ENCODE peak calls at places on chromosome 21, in ten cellular contexts. Z is T-helper 2 cell; P is ecto neural progenitor cell; O is mesendoderm; Q is NCI-H446; X is EL; C is activated naive CD4-positive, alpha-beta T cell; Y is EH; F is cardiac muscle cell; A is HAP-1. T is an unnamed sample.

GRCh38 chr21:29638138-29638537 is 301.7 kb downstream of the GRIK1 start:
- DNase-seq in Y (no peak), Z (no peak), P (no peak), X (no peak), O (no peak), F (no peak), Q (no peak), C (no peak), A (no peak), T (no peak)

GRCh38 chr21:16620921-16621320 is 891.1 kb downstream of the USP25 start:
- DNase-seq in C (no peak), P (no peak), A (no peak), X (no peak), Z (no peak), Q (no peak), O (no peak), F (no peak), Y (no peak), T (no peak)

GRCh38 chr21:43712268-43712942 is 6.5 kb upstream of the PDXK start:
- DNase-seq in Y (peak; percentile 81), Z (no peak), X (peak; percentile 78), Q (no peak), O (peak; percentile 79), P (no peak), F (no peak), A (no peak), C (no peak), T (no peak)

GRCh38 chr21:45303111-45303615 is 15.5 kb upstream of the POFUT2 start:
- DNase-seq in A (no peak), O (no peak), F (no peak), X (no peak), P (no peak), Z (no peak), Q (no peak), Y (no peak), C (no peak), T (no peak)

GRCh38 chr21:45536301-45537081 is 5.7 kb downstream of the SLC19A1 start:
- DNase-seq in X (no peak), Z (no peak), O (no peak), C (no peak), A (no peak), Q (no peak), P (peak; percentile 80), F (no peak), Y (no peak), T (no peak)

GRCh38 chr21:33789697-33790096 is 125.9 kb downstream of the ATP5PO start:
- DNase-seq in P (no peak), A (no peak), O (no peak), Z (no peak), X (no peak), Y (peak; percentile 28), C (no peak), F (peak; percentile 64), Q (peak; percentile 74), T (peak; percentile 36)

GRCh38 chr21:45309541-45310381 is 22.1 kb upstream of the POFUT2 start:
- DNase-seq in A (no peak), Z (no peak), P (no peak), Y (no peak), X (no peak), O (no peak), F (no peak), C (no peak), Q (no peak), T (peak; percentile 76)

GRCh38 chr21:44487831-44488230 is 32.5 kb downstream of the LRRC3 start:
- DNase-seq in Z (peak; percentile 49), F (no peak), A (peak; percentile 25), C (peak; percentile 30), Y (peak; percentile 5), P (no peak), Q (no peak), O (peak; percentile 72), X (peak; percentile 17), T (peak; percentile 62)

GRCh38 chr21:28769683-28770082 is 223.0 kb downstream of the LTN1 start:
- DNase-seq in X (peak; percentile 32), F (no peak), A (no peak), P (no peak), C (no peak), Z (peak; percentile 28), Q (no peak), O (no peak), Y (peak; percentile 80), T (no peak)

GRCh38 chr21:33189845-33190244 is 39.9 kb upstream of the IFNAR2 start:
- DNase-seq in X (no peak), O (no peak), A (no peak), F (no peak), P (no peak), Q (no peak), Z (no peak), C (no peak), Y (no peak), T (no peak)

GRCh38 chr21:39715804-39716397 is 29.1 kb upstream of the IGSF5 start:
- DNase-seq in X (peak; percentile 45), Z (peak; percentile 29), O (peak; percentile 49), A (no peak), Q (peak; percentile 54), P (peak; percentile 65), C (no peak), F (peak; percentile 47), Y (peak; percentile 53), T (peak; percentile 53)

GRCh38 chr21:46035809-46036695 is 54.5 kb downstream of the COL6A1 start:
- DNase-seq in P (no peak), Q (no peak), O (no peak), Y (peak; percentile 91), Z (no peak), X (peak; percentile 81), A (no peak), F (peak; percentile 97), C (no peak), T (no peak)

GRCh38 chr21:28779914-28780313 is 212.8 kb downstream of the LTN1 start:
- DNase-seq in Y (no peak), Z (no peak), Q (no peak), P (no peak), X (no peak), A (no peak), O (no peak), F (no peak), C (no peak), T (no peak)

GRCh38 chr21:28181730-28182129 is 810.9 kb downstream of the LTN1 start:
- DNase-seq in P (no peak), Z (no peak), Q (no peak), A (no peak), F (no peak), O (no peak), C (no peak), Y (no peak), X (no peak), T (no peak)

GRCh38 chr21:34524671-34525601 is 12.9 kb upstream of the KCNE1 start:
- DNase-seq in Y (peak; percentile 76), A (no peak), X (peak; percentile 66), P (peak; percentile 66), C (no peak), Q (no peak), F (peak; percentile 71), Z (no peak), O (peak; percentile 89), T (peak; percentile 60)

T was measured in dermis blood vessel endothelial cell.